ENCODE peak calls at places on chromosomes 13 and 19, in four cellular contexts. One of them, this sample, is unnamed.

GRCh38 chr19:4557971-4558941 is 1.2 kb downstream of the SEMA6B start:
- DNase-seq in stimulated activated CD8-positive, alpha-beta memory T cell treated with anti-CD3 and anti-CD28 coated beads, Interleukin-4, amount 100 ng/mL, for 48 hours: peak; percentile 73
- DNase-seq in neural crest cell: peak; percentile 70
- DNase-seq in left kidney: peak; percentile 61
- DNase-seq in this sample: peak; percentile 44

GRCh38 chr19:936175-936546 is 10.3 kb downstream of the ARID3A start:
- DNase-seq in stimulated activated CD8-positive, alpha-beta memory T cell treated with anti-CD3 and anti-CD28 coated beads, Interleukin-4, amount 100 ng/mL, for 48 hours: no peak
- DNase-seq in neural crest cell: no peak
- DNase-seq in left kidney: no peak
- DNase-seq in this sample: no peak

GRCh38 chr13:25130944-25131343 is 35.0 kb downstream of the PABPC3 start:
- DNase-seq in stimulated activated CD8-positive, alpha-beta memory T cell treated with anti-CD3 and anti-CD28 coated beads, Interleukin-4, amount 100 ng/mL, for 48 hours: no peak
- DNase-seq in neural crest cell: no peak
- DNase-seq in left kidney: no peak
- DNase-seq in this sample: no peak

GRCh38 chr19:40216013-40216776 is 2.0 kb downstream of the TTC9B start:
- DNase-seq in stimulated activated CD8-positive, alpha-beta memory T cell treated with anti-CD3 and anti-CD28 coated beads, Interleukin-4, amount 100 ng/mL, for 48 hours: no peak
- DNase-seq in neural crest cell: no peak
- DNase-seq in left kidney: no peak
- DNase-seq in this sample: peak; percentile 53

GRCh38 chr13:36088001-36088400 is 43.2 kb downstream of the DCLK1 start:
- DNase-seq in stimulated activated CD8-positive, alpha-beta memory T cell treated with anti-CD3 and anti-CD28 coated beads, Interleukin-4, amount 100 ng/mL, for 48 hours: no peak
- DNase-seq in neural crest cell: no peak
- DNase-seq in left kidney: no peak
- DNase-seq in this sample: peak; percentile 68

GRCh38 chr19:39342647-39343305 is 555 bp downstream of the SAMD4B start:
- DNase-seq in stimulated activated CD8-positive, alpha-beta memory T cell treated with anti-CD3 and anti-CD28 coated beads, Interleukin-4, amount 100 ng/mL, for 48 hours: no peak
- DNase-seq in neural crest cell: no peak
- DNase-seq in left kidney: peak; percentile 59
- DNase-seq in this sample: peak; percentile 41

GRCh38 chr13:69565334-69565733 is 542.3 kb upstream of the ATXN8OS start:
- DNase-seq in stimulated activated CD8-positive, alpha-beta memory T cell treated with anti-CD3 and anti-CD28 coated beads, Interleukin-4, amount 100 ng/mL, for 48 hours: no peak
- DNase-seq in neural crest cell: no peak
- DNase-seq in left kidney: peak; percentile 56
- DNase-seq in this sample: peak; percentile 66

GRCh38 chr13:99992912-99993311 is 11.3 kb downstream of the ZIC2 start:
- DNase-seq in stimulated activated CD8-positive, alpha-beta memory T cell treated with anti-CD3 and anti-CD28 coated beads, Interleukin-4, amount 100 ng/mL, for 48 hours: no peak
- DNase-seq in neural crest cell: no peak
- DNase-seq in left kidney: peak; percentile 26
- DNase-seq in this sample: no peak

GRCh38 chr19:46015080-46015960 is 7.5 kb downstream of the PGLYRP1 start:
- DNase-seq in stimulated activated CD8-positive, alpha-beta memory T cell treated with anti-CD3 and anti-CD28 coated beads, Interleukin-4, amount 100 ng/mL, for 48 hours: peak; percentile 80
- DNase-seq in neural crest cell: peak; percentile 53
- DNase-seq in left kidney: peak; percentile 90
- DNase-seq in this sample: peak; percentile 94

This sample was measured in NCI-H69.